ENCODE peak calls at places on chromosomes 13 and 19, in seven cellular contexts. One of them, this sample, is unnamed.

GRCh38 chr13:42330991-42331390 is 59.0 kb downstream of the AKAP11 start:
- DNase-seq in upper lobe of left lung: no peak
- DNase-seq in iris pigment epithelial cell: peak
- DNase-seq in stimulated activated CD4-positive, alpha-beta T cell treated with anti-CD3 and anti-CD28 coated beads, Interleukin-2, amount 100 ng/mL, for 48 hours: no peak
- DNase-seq in NCI-H1417: no peak
- DNase-seq in AG20443: no peak
- DNase-seq in activated CD4-positive, alpha-beta T cell treated with anti-CD3 and anti-CD28 coated beads, Interleukin-2, amount 50 U/mL, for 24 hours: no peak
- DNase-seq in this sample: no peak

GRCh38 chr13:113148940-113149503 is 9.4 kb upstream of the PROZ start:
- DNase-seq in upper lobe of left lung: no peak
- DNase-seq in iris pigment epithelial cell: no peak
- DNase-seq in stimulated activated CD4-positive, alpha-beta T cell treated with anti-CD3 and anti-CD28 coated beads, Interleukin-2, amount 100 ng/mL, for 48 hours: no peak
- DNase-seq in NCI-H1417: no peak
- DNase-seq in AG20443: no peak
- DNase-seq in activated CD4-positive, alpha-beta T cell treated with anti-CD3 and anti-CD28 coated beads, Interleukin-2, amount 50 U/mL, for 24 hours: no peak
- DNase-seq in this sample: no peak

GRCh38 chr19:38135150-38135998 is 88.6 kb downstream of the DPF1 start:
- DNase-seq in upper lobe of left lung: no peak
- DNase-seq in iris pigment epithelial cell: peak
- DNase-seq in stimulated activated CD4-positive, alpha-beta T cell treated with anti-CD3 and anti-CD28 coated beads, Interleukin-2, amount 100 ng/mL, for 48 hours: no peak
- DNase-seq in NCI-H1417: no peak
- DNase-seq in AG20443: no peak
- DNase-seq in activated CD4-positive, alpha-beta T cell treated with anti-CD3 and anti-CD28 coated beads, Interleukin-2, amount 50 U/mL, for 24 hours: no peak
- DNase-seq in this sample: no peak

GRCh38 chr13:70457474-70457873 is 349.2 kb upstream of the KLHL1 start:
- DNase-seq in upper lobe of left lung: no peak
- DNase-seq in iris pigment epithelial cell: peak
- DNase-seq in stimulated activated CD4-positive, alpha-beta T cell treated with anti-CD3 and anti-CD28 coated beads, Interleukin-2, amount 100 ng/mL, for 48 hours: no peak
- DNase-seq in NCI-H1417: peak
- DNase-seq in AG20443: no peak
- DNase-seq in activated CD4-positive, alpha-beta T cell treated with anti-CD3 and anti-CD28 coated beads, Interleukin-2, amount 50 U/mL, for 24 hours: no peak
- DNase-seq in this sample: no peak

GRCh38 chr13:95756072-95756471 is 79.1 kb downstream of the DNAJC3 start:
- DNase-seq in upper lobe of left lung: no peak
- DNase-seq in iris pigment epithelial cell: peak
- DNase-seq in stimulated activated CD4-positive, alpha-beta T cell treated with anti-CD3 and anti-CD28 coated beads, Interleukin-2, amount 100 ng/mL, for 48 hours: no peak
- DNase-seq in NCI-H1417: no peak
- DNase-seq in AG20443: no peak
- DNase-seq in activated CD4-positive, alpha-beta T cell treated with anti-CD3 and anti-CD28 coated beads, Interleukin-2, amount 50 U/mL, for 24 hours: no peak
- DNase-seq in this sample: no peak

GRCh38 chr19:40355975-40356680 is 7.6 kb downstream of the PLD3 start:
- DNase-seq in upper lobe of left lung: no peak
- DNase-seq in iris pigment epithelial cell: no peak
- DNase-seq in stimulated activated CD4-positive, alpha-beta T cell treated with anti-CD3 and anti-CD28 coated beads, Interleukin-2, amount 100 ng/mL, for 48 hours: no peak
- DNase-seq in NCI-H1417: no peak
- DNase-seq in AG20443: no peak
- DNase-seq in activated CD4-positive, alpha-beta T cell treated with anti-CD3 and anti-CD28 coated beads, Interleukin-2, amount 50 U/mL, for 24 hours: no peak
- DNase-seq in this sample: no peak

GRCh38 chr19:39398297-39398864 is 7.2 kb downstream of the MED29 start:
- DNase-seq in upper lobe of left lung: peak
- DNase-seq in iris pigment epithelial cell: peak
- DNase-seq in stimulated activated CD4-positive, alpha-beta T cell treated with anti-CD3 and anti-CD28 coated beads, Interleukin-2, amount 100 ng/mL, for 48 hours: no peak
- DNase-seq in NCI-H1417: no peak
- DNase-seq in AG20443: peak
- DNase-seq in activated CD4-positive, alpha-beta T cell treated with anti-CD3 and anti-CD28 coated beads, Interleukin-2, amount 50 U/mL, for 24 hours: no peak
- DNase-seq in this sample: no peak

GRCh38 chr19:14517840-14518505 is at the start of gene DNAJB1:
- DNase-seq in upper lobe of left lung: peak
- DNase-seq in iris pigment epithelial cell: peak
- DNase-seq in stimulated activated CD4-positive, alpha-beta T cell treated with anti-CD3 and anti-CD28 coated beads, Interleukin-2, amount 100 ng/mL, for 48 hours: peak
- DNase-seq in NCI-H1417: peak
- DNase-seq in AG20443: peak
- DNase-seq in activated CD4-positive, alpha-beta T cell treated with anti-CD3 and anti-CD28 coated beads, Interleukin-2, amount 50 U/mL, for 24 hours: no peak
- DNase-seq in this sample: no peak

GRCh38 chr19:19860756-19861390 is 4.8 kb upstream of the ZNF253 start:
- DNase-seq in upper lobe of left lung: peak
- DNase-seq in iris pigment epithelial cell: peak
- DNase-seq in stimulated activated CD4-positive, alpha-beta T cell treated with anti-CD3 and anti-CD28 coated beads, Interleukin-2, amount 100 ng/mL, for 48 hours: peak
- DNase-seq in NCI-H1417: no peak
- DNase-seq in AG20443: peak
- DNase-seq in activated CD4-positive, alpha-beta T cell treated with anti-CD3 and anti-CD28 coated beads, Interleukin-2, amount 50 U/mL, for 24 hours: no peak
- DNase-seq in this sample: no peak